ENCODE peak calls at places on chromosomes 4 and X, in five cellular contexts. X is fibroblast of the aortic adventitia, A is Panc1, I is fibroblast of gingiva, C is T-helper 2 cell. V is an unnamed sample.

GRCh38 chr4:147118523-147118922 is 172.9 kb upstream of the TTC29 start:
- DNase-seq in X (peak), A (no peak), I (peak), C (no peak), V (no peak)

GRCh38 chr4:71833175-71833900 is 49.5 kb upstream of the GC start:
- DNase-seq in X (no peak), A (no peak), I (no peak), C (no peak), V (no peak)

GRCh38 chr4:178196751-178197150 is 754.5 kb upstream of the AGA start:
- DNase-seq in X (no peak), A (no peak), I (no peak), C (no peak), V (no peak)

GRCh38 chrX:107565916-107566602 is 62.3 kb upstream of the PRPS1 start:
- DNase-seq in X (peak), A (no peak), I (no peak), C (no peak), V (peak)

GRCh38 chr4:152943673-152944072 is 7.5 kb downstream of the FHDC1 start:
- DNase-seq in X (peak), A (no peak), I (peak), C (no peak), V (no peak)

GRCh38 chr4:10084651-10085320 is 31.8 kb downstream of the WDR1 start:
- DNase-seq in X (no peak), A (no peak), I (no peak), C (no peak), V (no peak)

GRCh38 chr4:142713282-142714030 is 132.6 kb downstream of the INPP4B start:
- DNase-seq in X (no peak), A (no peak), I (no peak), C (no peak), V (no peak)

GRCh38 chr4:169659736-169660670 is 39.6 kb downstream of the CLCN3 start:
- DNase-seq in X (peak), A (peak), I (peak), C (peak), V (peak)

GRCh38 chrX:17679820-17680219 is 57.5 kb upstream of the SCML1 start:
- DNase-seq in X (no peak), A (no peak), I (no peak), C (no peak), V (no peak)

V was measured in HTR-8/SVneo.